ENCODE peak calls at places on chromosomes 12 and 14, in ten cellular contexts. I, U, V, H, Y, G, M, S, F and O are unnamed samples.

GRCh38 chr12:86170051-86170450 is 86.1 kb downstream of the MGAT4C start:
- DNase-seq in I (no peak), U (no peak), V (no peak), H (no peak), Y (no peak), G (no peak), M (peak; percentile 8), S (no peak), F (no peak), O (no peak)

GRCh38 chr14:55843718-55844403 is 263.9 kb downstream of the KTN1 start:
- DNase-seq in I (no peak), U (no peak), V (no peak), H (no peak), Y (no peak), G (no peak), M (peak; percentile 21), S (no peak), F (no peak), O (no peak)

GRCh38 chr14:54627718-54628345 is 60.9 kb downstream of the SAMD4A start:
- DNase-seq in I (peak; percentile 48), U (peak; percentile 33), V (peak; percentile 9), H (no peak), Y (no peak), G (peak; percentile 20), M (peak; percentile 83), S (peak; percentile 55), F (no peak), O (no peak)

GRCh38 chr12:62640910-62641448 is 174.4 kb downstream of the MON2 start:
- DNase-seq in I (no peak), U (peak; percentile 16), V (no peak), H (no peak), Y (no peak), G (no peak), M (peak; percentile 52), S (peak; percentile 48), F (no peak), O (no peak)

GRCh38 chr12:47304161-47304560 is 224.4 kb upstream of the AMIGO2 start:
- DNase-seq in I (no peak), U (no peak), V (no peak), H (no peak), Y (no peak), G (no peak), M (no peak), S (no peak), F (no peak), O (no peak)

GRCh38 chr12:130104596-130105253 is 57.5 kb upstream of the FZD10 start:
- DNase-seq in I (no peak), U (no peak), V (no peak), H (peak; percentile 79), Y (peak; percentile 89), G (no peak), M (no peak), S (no peak), F (no peak), O (no peak)

GRCh38 chr14:101625336-101626097 is 64.2 kb downstream of the DIO3 start:
- DNase-seq in I (no peak), U (no peak), V (no peak), H (no peak), Y (no peak), G (no peak), M (no peak), S (no peak), F (no peak), O (no peak)

GRCh38 chr12:108457734-108458361 is 57.2 kb upstream of the FICD start:
- DNase-seq in I (no peak), U (no peak), V (no peak), H (no peak), Y (no peak), G (no peak), M (no peak), S (no peak), F (no peak), O (no peak)

GRCh38 chr14:98769326-98769725 is 502.7 kb downstream of the BCL11B start:
- DNase-seq in I (no peak), U (no peak), V (no peak), H (no peak), Y (no peak), G (no peak), M (no peak), S (no peak), F (no peak), O (no peak)

GRCh38 chr14:29352681-29353080 is 575.0 kb downstream of the PRKD1 start:
- DNase-seq in I (no peak), U (no peak), V (no peak), H (no peak), Y (no peak), G (no peak), M (peak; percentile 29), S (peak; percentile 13), F (no peak), O (no peak)

GRCh38 chr12:93904124-93904523 is 226.9 kb downstream of the CRADD start:
- DNase-seq in I (no peak), U (no peak), V (no peak), H (no peak), Y (no peak), G (no peak), M (no peak), S (no peak), F (no peak), O (no peak)

GRCh38 chr12:56230449-56231183 is 765 bp downstream of the SLC39A5 start:
- DNase-seq in I (no peak), U (no peak), V (no peak), H (no peak), Y (no peak), G (no peak), M (no peak), S (no peak), F (no peak), O (no peak)

GRCh38 chr12:538731-539539 is 79.2 kb downstream of the B4GALNT3 start:
- DNase-seq in I (peak; percentile 85), U (peak; percentile 81), V (peak; percentile 41), H (no peak), Y (no peak), G (peak; percentile 14), M (peak; percentile 59), S (peak; percentile 59), F (no peak), O (no peak)

GRCh38 chr14:70045715-70046535 is 142.8 kb downstream of the SLC8A3 start:
- DNase-seq in I (peak; percentile 79), U (no peak), V (no peak), H (peak; percentile 81), Y (peak; percentile 81), G (peak; percentile 60), M (peak; percentile 70), S (peak; percentile 69), F (no peak), O (no peak)

GRCh38 chr14:38211258-38211735 is 3.6 kb downstream of the SSTR1 start:
- DNase-seq in I (peak; percentile 29), U (no peak), V (no peak), H (no peak), Y (no peak), G (no peak), M (peak; percentile 7), S (peak; percentile 38), F (no peak), O (no peak)

GRCh38 chr14:105199093-105199492 is 18.0 kb upstream of the NUDT14 start:
- DNase-seq in I (peak; percentile 57), U (no peak), V (no peak), H (no peak), Y (no peak), G (no peak), M (peak; percentile 58), S (peak; percentile 54), F (no peak), O (no peak)

GRCh38 chr14:39102265-39102968 is 618 bp downstream of the SEC23A start:
- DNase-seq in I (no peak), U (peak; percentile 21), V (no peak), H (no peak), Y (peak; percentile 46), G (peak; percentile 46), M (peak; percentile 52), S (peak; percentile 52), F (no peak), O (no peak)

GRCh38 chr12:11771356-11771755 is 121.9 kb downstream of the ETV6 start:
- DNase-seq in I (no peak), U (no peak), V (no peak), H (no peak), Y (no peak), G (no peak), M (peak; percentile 52), S (no peak), F (no peak), O (no peak)

GRCh38 chr12:34393821-34394150 is 371.5 kb downstream of the ALG10 start:
- DNase-seq in I (peak; percentile 13), U (no peak), V (no peak), H (peak; percentile 44), Y (no peak), G (no peak), M (no peak), S (no peak), F (no peak), O (no peak)

GRCh38 chr12:108858399-108859074 is 1.2 kb upstream of the SSH1 start:
- DNase-seq in I (no peak), U (no peak), V (no peak), H (no peak), Y (peak; percentile 28), G (no peak), M (peak; percentile 51), S (peak; percentile 30), F (no peak), O (no peak)

GRCh38 chr12:41361791-41362190 is 173.7 kb downstream of the PDZRN4 start:
- DNase-seq in I (no peak), U (no peak), V (no peak), H (no peak), Y (peak; percentile 34), G (no peak), M (no peak), S (no peak), F (no peak), O (no peak)

GRCh38 chr14:24094839-24095195 is 706 bp downstream of the PCK2 start:
- DNase-seq in I (no peak), U (no peak), V (no peak), H (no peak), Y (no peak), G (no peak), M (peak; percentile 8), S (no peak), F (no peak), O (no peak)

GRCh38 chr12:29710104-29710503 is 73.6 kb downstream of the TMTC1 start:
- DNase-seq in I (peak; percentile 57), U (no peak), V (no peak), H (no peak), Y (peak; percentile 16), G (peak; percentile 46), M (peak; percentile 58), S (no peak), F (no peak), O (no peak)

GRCh38 chr14:89221109-89221508 is 195.9 kb downstream of the FOXN3 start:
- DNase-seq in I (no peak), U (peak; percentile 37), V (no peak), H (no peak), Y (peak; percentile 84), G (no peak), M (peak; percentile 86), S (peak; percentile 25), F (no peak), O (no peak)

GRCh38 chr12:8658361-8658760 is 4.3 kb downstream of the MFAP5 start:
- DNase-seq in I (no peak), U (no peak), V (no peak), H (no peak), Y (no peak), G (no peak), M (peak; percentile 63), S (peak; percentile 58), F (no peak), O (no peak)

GRCh38 chr14:30389901-30390394 is 169.0 kb upstream of the G2E3 start:
- DNase-seq in I (no peak), U (no peak), V (no peak), H (no peak), Y (no peak), G (no peak), M (no peak), S (no peak), F (no peak), O (no peak)

GRCh38 chr14:104108570-104109060 is 23.1 kb downstream of the ASPG start:
- DNase-seq in I (peak; percentile 19), U (no peak), V (no peak), H (no peak), Y (no peak), G (no peak), M (no peak), S (no peak), F (no peak), O (no peak)

GRCh38 chr14:89740241-89740640 is 214.3 kb downstream of the EFCAB11 start:
- DNase-seq in I (no peak), U (no peak), V (no peak), H (no peak), Y (no peak), G (no peak), M (no peak), S (no peak), F (no peak), O (no peak)